ENCODE peak calls at places on chromosomes 16 and 17, in seven cellular contexts. D is H1, E is HCT116, U is HepG2, Q is WTC11, V is K562, B is GM12878. X is an unnamed sample.

GRCh38 chr17:7405882-7406825 is 1.5 kb upstream of the NLGN2 start:
- DNase-seq in U (no peak), Q (no peak), B (no peak), D (no peak), V (no peak), E (no peak), X (no peak)

GRCh38 chr16:3012828-3013420 is at the start of gene CLDN9:
- DNase-seq in Q (peak), V (no peak), B (no peak), U (no peak), E (no peak), D (peak), X (no peak)

GRCh38 chr17:79814966-79815835 is 18.3 kb upstream of the CBX8 start:
- DNase-seq in Q (no peak), D (peak), B (no peak), V (no peak), E (no peak), U (no peak), X (no peak)

GRCh38 chr17:27888072-27888471 is 5.1 kb downstream of the LYRM9 start:
- DNase-seq in B (no peak), Q (no peak), E (no peak), V (no peak), U (no peak), D (no peak), X (no peak)

GRCh38 chr17:40341808-40342574 is 22.5 kb downstream of the GJD3 start:
- DNase-seq in D (peak), B (no peak), Q (peak), E (no peak), U (peak), V (peak), X (peak)

GRCh38 chr17:42754782-42755181 is 6.2 kb upstream of the RAMP2 start:
- DNase-seq in Q (no peak), D (no peak), E (no peak), U (no peak), V (no peak), B (no peak), X (no peak)

GRCh38 chr17:73394523-73395450 is 83.0 kb upstream of the CDC42EP4 start:
- DNase-seq in B (no peak), E (no peak), U (no peak), Q (no peak), V (no peak), D (no peak), X (no peak)

GRCh38 chr17:63431618-63431938 is 14.5 kb downstream of the CYB561 start:
- DNase-seq in Q (no peak), E (no peak), B (no peak), D (no peak), U (no peak), V (no peak), X (no peak)

GRCh38 chr17:73249700-73250099 is 12.0 kb downstream of the CPSF4L start:
- DNase-seq in E (no peak), D (no peak), B (no peak), V (no peak), Q (no peak), U (no peak), X (no peak)

GRCh38 chr17:42277342-42277712 is 1.1 kb upstream of the STAT5B start:
- DNase-seq in U (no peak), D (no peak), E (no peak), B (no peak), Q (no peak), V (no peak), X (no peak)

GRCh38 chr16:10731790-10732189 is 11.9 kb upstream of the NUBP1 start:
- DNase-seq in B (no peak), V (no peak), E (no peak), U (no peak), D (no peak), Q (no peak), X (no peak)

GRCh38 chr17:33144837-33145236 is 148.3 kb downstream of the ASIC2 start:
- DNase-seq in U (no peak), V (no peak), B (no peak), Q (no peak), E (no peak), D (no peak), X (no peak)

GRCh38 chr17:9432867-9433495 is 142.6 kb downstream of the STX8 start:
- DNase-seq in D (no peak), B (no peak), Q (no peak), V (no peak), E (no peak), U (no peak), X (no peak)

GRCh38 chr16:3248596-3248995 is 7.8 kb downstream of the MEFV start:
- DNase-seq in V (no peak), E (no peak), D (no peak), U (no peak), B (no peak), Q (no peak), X (no peak)

GRCh38 chr17:67605259-67605912 is 112.3 kb upstream of the NOL11 start:
- DNase-seq in U (no peak), V (no peak), E (no peak), Q (no peak), D (no peak), B (no peak), X (no peak)

GRCh38 chr16:30409125-30410060 is 2.0 kb downstream of the ZNF771 start:
- DNase-seq in E (peak), Q (peak), D (peak), V (peak), U (peak), B (peak), X (peak)

GRCh38 chr16:75402821-75403475 is 30.4 kb downstream of the CFDP1 start:
- DNase-seq in Q (no peak), E (peak), D (no peak), B (no peak), V (peak), U (peak), X (peak)

GRCh38 chr17:48528153-48528912 is 2.5 kb downstream of the HOXB1 start:
- DNase-seq in B (no peak), Q (peak), E (no peak), D (no peak), V (peak), U (no peak), X (no peak)

GRCh38 chr16:3673676-3674377 is 19.3 kb downstream of the DNASE1 start:
- DNase-seq in V (no peak), D (no peak), U (no peak), E (no peak), B (no peak), Q (no peak), X (no peak)

GRCh38 chr16:22207715-22208360 is 1.8 kb downstream of the EEF2K start:
- DNase-seq in B (no peak), E (no peak), V (no peak), Q (no peak), D (no peak), U (no peak), X (no peak)

GRCh38 chr17:17361543-17362511 is 58.7 kb downstream of the NT5M start:
- DNase-seq in U (no peak), B (no peak), Q (no peak), E (no peak), D (no peak), V (no peak), X (no peak)

GRCh38 chr16:19481291-19481690 is 40.6 kb downstream of the GDE1 start:
- DNase-seq in E (no peak), B (no peak), U (no peak), D (no peak), V (no peak), Q (no peak), X (no peak)

GRCh38 chr17:36849871-36850348 is 87.4 kb upstream of the LHX1 start:
- DNase-seq in B (peak), D (no peak), E (peak), V (peak), U (no peak), Q (no peak), X (peak)

GRCh38 chr16:3456374-3456773 is 12.9 kb downstream of the NAA60 start:
- DNase-seq in D (no peak), E (no peak), Q (no peak), V (no peak), U (no peak), B (no peak), X (no peak)

GRCh38 chr17:10631701-10632100 is 25.4 kb downstream of the MYH3 start:
- DNase-seq in B (no peak), D (no peak), E (no peak), V (no peak), U (no peak), Q (no peak), X (no peak)

GRCh38 chr16:66882702-66883101 is 2.4 kb downstream of the PDP2 start:
- DNase-seq in B (no peak), Q (no peak), D (no peak), V (no peak), E (no peak), U (no peak), X (no peak)

GRCh38 chr16:86355114-86355513 is 155.2 kb upstream of the FOXF1 start:
- DNase-seq in D (no peak), E (no peak), V (no peak), U (no peak), Q (no peak), B (no peak), X (no peak)

GRCh38 chr17:48563385-48563838 is 14.7 kb downstream of the HOXB4 start:
- DNase-seq in D (no peak), V (no peak), Q (no peak), U (no peak), E (no peak), B (no peak), X (no peak)

GRCh38 chr16:67393111-67393789 is at the start of gene TPPP3:
- DNase-seq in E (no peak), B (no peak), Q (peak), U (peak), V (peak), D (peak), X (peak)

GRCh38 chr16:69833791-69834282 is 71.7 kb downstream of the WWP2 start:
- DNase-seq in V (no peak), Q (no peak), E (no peak), D (no peak), B (no peak), U (peak), X (no peak)

DNA sequence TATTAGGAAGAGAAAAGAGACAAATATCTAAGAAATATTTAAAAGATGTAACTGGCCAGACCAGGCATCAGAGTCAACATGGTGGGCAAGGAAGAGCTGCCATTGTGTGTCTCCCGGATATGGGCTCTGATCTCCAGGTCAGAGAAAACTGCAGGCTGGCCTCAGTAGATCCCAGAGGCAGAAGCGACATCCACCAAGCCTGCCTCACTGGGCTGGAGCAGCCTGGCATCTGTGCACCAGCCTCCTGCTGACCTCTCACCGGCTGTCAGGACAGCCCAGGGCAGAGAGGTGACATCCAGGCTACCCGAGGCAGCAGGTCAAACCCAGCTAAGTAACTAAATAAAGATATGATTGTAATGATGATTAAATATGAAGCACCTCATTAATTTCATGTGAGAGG is 162.8 kb upstream of the TNRC6C start:
- DNase-seq in E (no peak), V (no peak), Q (no peak), B (no peak), U (no peak), D (no peak), X (no peak)
- TF ChIP-seq SP1 in E (no peak), V (no peak), Q (no peak), B (no peak), U (no peak), D (no peak), X (no peak)

GRCh38 chr16:31502981-31503380 is 5.2 kb downstream of the RUSF1 start:
- DNase-seq in Q (no peak), U (no peak), D (no peak), E (no peak), B (no peak), V (no peak), X (no peak)

GRCh38 chr16:31501226-31501965 is 6.8 kb downstream of the RUSF1 start:
- DNase-seq in U (peak), Q (no peak), V (no peak), E (no peak), B (no peak), D (no peak), X (no peak)

GRCh38 chr16:31505483-31505882 is 2.7 kb downstream of the RUSF1 start:
- DNase-seq in B (peak), V (no peak), E (no peak), U (no peak), D (no peak), Q (no peak), X (no peak)

GRCh38 chr16:31501966-31502348 is 6.2 kb downstream of the RUSF1 start:
- DNase-seq in E (no peak), U (no peak), Q (no peak), B (no peak), D (no peak), V (no peak), X (no peak)

GRCh38 chr16:31504159-31504558 is 4.0 kb downstream of the RUSF1 start:
- DNase-seq in U (no peak), V (no peak), B (no peak), Q (no peak), D (no peak), E (no peak), X (no peak)
- TF ChIP-seq SP1 in U (no peak), V (no peak), B (no peak), Q (no peak), D (no peak), E (no peak), X (no peak)

GRCh38 chr16:57089406-57089805 is 3.0 kb upstream of the CPNE2 start:
- DNase-seq in V (no peak), U (no peak), E (no peak), B (no peak), Q (no peak), D (no peak), X (no peak)
- TF ChIP-seq SP1 in V (no peak), U (no peak), E (no peak), B (no peak), Q (no peak), D (no peak), X (no peak)

GRCh38 chr16:23496826-23497542 is 13.3 kb downstream of the GGA2 start:
- DNase-seq in E (no peak), Q (no peak), U (no peak), D (no peak), V (no peak), B (no peak), X (no peak)

GRCh38 chr16:23500212-23500865 is 10.0 kb downstream of the GGA2 start:
- DNase-seq in Q (no peak), E (no peak), V (no peak), D (no peak), U (no peak), B (no peak), X (no peak)

GRCh38 chr16:23499801-23500200 is 10.5 kb downstream of the GGA2 start:
- DNase-seq in U (no peak), V (no peak), E (no peak), D (peak), Q (peak), B (no peak), X (no peak)

GRCh38 chr16:23498863-23499262 is 11.4 kb downstream of the GGA2 start:
- DNase-seq in Q (no peak), E (no peak), B (no peak), U (peak), D (no peak), V (no peak), X (no peak)

GRCh38 chr16:23497543-23497868 is 12.8 kb downstream of the GGA2 start:
- DNase-seq in E (no peak), U (no peak), D (no peak), Q (no peak), B (no peak), V (no peak), X (no peak)
- TF ChIP-seq SP1 in E (no peak), U (no peak), D (no peak), Q (no peak), B (no peak), V (no peak), X (no peak)

GRCh38 chr17:51846561-51846960 is 312.0 kb downstream of the CA10 start:
- DNase-seq in Q (no peak), B (no peak), V (no peak), E (no peak), D (no peak), U (no peak), X (no peak)

GRCh38 chr17:51853857-51854256 is 304.7 kb downstream of the CA10 start:
- DNase-seq in Q (no peak), D (no peak), U (no peak), B (no peak), V (no peak), E (no peak), X (no peak)

GRCh38 chr17:51852603-51853002 is 305.9 kb downstream of the CA10 start:
- DNase-seq in E (no peak), V (no peak), Q (no peak), B (no peak), U (no peak), D (no peak), X (no peak)

GRCh38 chr17:51848451-51848850 is 310.1 kb downstream of the CA10 start:
- DNase-seq in Q (no peak), D (no peak), U (no peak), V (no peak), E (no peak), B (no peak), X (no peak)

GRCh38 chr17:51850206-51850605 is 308.3 kb downstream of the CA10 start:
- DNase-seq in E (no peak), Q (no peak), V (no peak), B (no peak), D (no peak), U (peak), X (no peak)
- TF ChIP-seq SP1 in E (no peak), Q (no peak), V (no peak), B (no peak), D (no peak), U (no peak), X (no peak)

GRCh38 chr17:193426-193810 is 12.0 kb upstream of the DOC2B start:
- DNase-seq in V (no peak), E (no peak), Q (no peak), U (no peak), D (no peak), B (no peak), X (no peak)
- TF ChIP-seq SP1 in V (no peak), E (no peak), Q (no peak), U (no peak), D (no peak), B (no peak), X (no peak)

DNA sequence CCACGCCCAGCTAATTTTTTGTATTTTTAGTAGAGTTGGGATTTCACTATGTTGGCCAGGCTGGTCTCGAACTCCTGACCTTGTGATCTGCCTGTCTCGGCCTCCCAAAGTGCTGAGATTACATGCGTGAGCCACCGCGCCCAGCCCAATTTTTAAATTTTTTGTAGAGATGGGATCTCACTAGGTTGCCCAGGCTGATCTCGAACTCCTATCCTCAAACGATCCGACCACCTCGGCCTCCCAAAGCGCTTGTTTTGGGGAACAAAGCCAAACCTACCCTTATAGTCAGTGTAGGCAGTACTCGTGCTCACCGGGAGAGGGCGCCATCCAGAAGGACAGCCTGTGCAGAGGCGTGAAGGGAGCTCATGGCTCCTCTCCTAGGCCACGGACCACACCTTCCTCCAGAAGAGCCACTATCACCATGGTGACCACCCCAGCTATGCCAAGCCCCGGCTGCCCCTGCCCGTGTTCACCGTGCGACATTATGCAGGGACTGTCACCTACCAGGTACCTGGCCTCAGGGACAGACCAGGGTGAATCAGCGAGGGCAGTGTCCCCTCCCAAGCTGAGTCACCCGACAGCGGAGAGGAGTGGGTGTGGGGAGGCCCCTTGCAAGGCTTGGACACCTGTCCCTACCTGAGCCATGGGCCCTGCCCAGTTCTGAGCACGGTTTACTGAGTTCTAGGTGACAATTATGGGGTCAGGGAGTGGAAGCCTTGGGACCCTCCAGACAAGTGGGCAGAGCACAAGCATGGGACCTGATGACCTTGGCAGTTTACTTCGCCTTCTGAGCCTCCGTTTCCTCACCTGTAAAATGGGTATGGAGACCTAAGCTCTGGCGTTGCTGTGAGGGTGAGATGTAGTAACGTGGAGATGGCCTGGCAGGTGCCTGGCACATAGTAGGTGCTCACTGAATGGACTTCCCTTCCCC is 13.7 kb downstream of the MYO15B start:
- DNase-seq in B (no peak), E (peak), V (peak), U (peak), D (peak), Q (peak), X (peak)
- TF ChIP-seq SP1 in B (no peak), E (peak), V (no peak), U (no peak), D (no peak), Q (no peak), X (no peak)

GRCh38 chr17:3678095-3678820 is 9.6 kb downstream of the EMC6 start:
- DNase-seq in E (no peak), D (peak), B (no peak), V (no peak), U (peak), Q (peak), X (no peak)
- TF ChIP-seq SP1 in E (no peak), D (no peak), B (no peak), V (no peak), U (no peak), Q (no peak), X (no peak)

X was measured in HEK293T.